ENCODE peak calls at places on chromosomes 7 and 10, in eight cellular contexts. G is HCT116; F is activated T-helper 1 cell treated with anti-CD3 and anti-CD28 coated beads, Interleukin-12 subunit alpha, Interleukin-12 subunit beta, Interleukin-2, Interleukin-4 antibody, amounts not matched to agents 30 ng/mL and 10 ng/mL and 1 ng/mL, durations not matched to agents 14 hours and 24 hours and 36 hours; U is stimulated activated CD8-positive, alpha-beta memory T cell treated with anti-CD3 and anti-CD28 coated beads, Interleukin-4, amount 100 ng/mL, for 48 hours; H is ascending aorta; W is body of pancreas; I is activated T-cell treated with anti-CD3 and anti-CD28 coated beads for 1 hour; T is bronchial epithelial cell. D is an unnamed sample.

GRCh38 chr10:19828278-19829049 is 12.2 kb downstream of the PLXDC2 start:
- DNase-seq in F (no peak), U (no peak), I (no peak), H (no peak), T (no peak), G (no peak), W (no peak), D (no peak)

GRCh38 chr10:86820509-86820908 is 64.1 kb downstream of the BMPR1A start:
- DNase-seq in I (no peak), G (no peak), W (no peak), H (no peak), F (no peak), U (no peak), T (no peak), D (no peak)

GRCh38 chr10:58813573-58813972 is 300.9 kb downstream of the BICC1 start:
- DNase-seq in I (no peak), T (no peak), F (no peak), H (no peak), W (no peak), U (no peak), G (no peak), D (no peak)

GRCh38 chr10:131972474-131973071 is 9.2 kb downstream of the BNIP3 start:
- DNase-seq in U (peak), I (no peak), H (no peak), T (no peak), F (peak), W (peak), G (no peak), D (no peak)

GRCh38 chr7:131648491-131648890 is 92.1 kb upstream of the PODXL start:
- DNase-seq in I (no peak), U (no peak), G (no peak), H (no peak), F (no peak), T (no peak), W (no peak), D (no peak)

GRCh38 chr10:30447125-30447799 is 13.3 kb downstream of the MAP3K8 start:
- DNase-seq in W (no peak), H (no peak), U (no peak), F (no peak), I (no peak), T (peak), G (peak), D (peak)

GRCh38 chr7:151893405-151893923 is 16.5 kb upstream of the PRKAG2 start:
- DNase-seq in F (no peak), W (no peak), T (no peak), U (no peak), G (no peak), H (no peak), I (no peak), D (no peak)

GRCh38 chr10:47330366-47330765 is 8.1 kb downstream of the GDF2 start:
- DNase-seq in U (no peak), W (no peak), F (no peak), I (no peak), G (no peak), H (no peak), T (no peak), D (no peak)

GRCh38 chr10:44307691-44308090 is 77.2 kb downstream of the CXCL12 start:
- DNase-seq in G (no peak), H (no peak), I (no peak), U (no peak), F (no peak), W (no peak), T (no peak), D (no peak)

D was measured in Calu3.